ENCODE peak calls at places on chromosomes 4 and X, in five cellular contexts. One of them, this sample, is unnamed.

GRCh38 chr4:140943486-140943885 is 187.3 kb upstream of the TBC1D9 start:
- DNase-seq in type B pancreatic cell: no peak
- DNase-seq in heart left ventricle: no peak
- DNase-seq in LoVo: no peak
- DNase-seq in stimulated activated CD8-positive, alpha-beta memory T cell treated with anti-CD3 and anti-CD28 coated beads, Interleukin-7, amount 100 ng/mL, for 1 hour: no peak
- DNase-seq in this sample: no peak

GRCh38 chr4:10095296-10095991 is 21.2 kb downstream of the WDR1 start:
- DNase-seq in stimulated activated CD8-positive, alpha-beta memory T cell treated with anti-CD3 and anti-CD28 coated beads, Interleukin-7, amount 100 ng/mL, for 1 hour: no peak
- DNase-seq in heart left ventricle: no peak
- DNase-seq in LoVo: no peak
- DNase-seq in type B pancreatic cell: no peak
- DNase-seq in this sample: no peak

GRCh38 chr4:165542476-165542875 is 163.7 kb downstream of the CPE start:
- DNase-seq in stimulated activated CD8-positive, alpha-beta memory T cell treated with anti-CD3 and anti-CD28 coated beads, Interleukin-7, amount 100 ng/mL, for 1 hour: no peak
- DNase-seq in type B pancreatic cell: no peak
- DNase-seq in heart left ventricle: no peak
- DNase-seq in LoVo: no peak
- DNase-seq in this sample: no peak

GRCh38 chr4:187550256-187550950 is 445.2 kb upstream of the ZFP42 start:
- DNase-seq in type B pancreatic cell: no peak
- DNase-seq in stimulated activated CD8-positive, alpha-beta memory T cell treated with anti-CD3 and anti-CD28 coated beads, Interleukin-7, amount 100 ng/mL, for 1 hour: no peak
- DNase-seq in heart left ventricle: no peak
- DNase-seq in LoVo: no peak
- DNase-seq in this sample: no peak

GRCh38 chr4:64551125-64551524 is 141.9 kb upstream of the TECRL start:
- DNase-seq in stimulated activated CD8-positive, alpha-beta memory T cell treated with anti-CD3 and anti-CD28 coated beads, Interleukin-7, amount 100 ng/mL, for 1 hour: no peak
- DNase-seq in heart left ventricle: no peak
- DNase-seq in type B pancreatic cell: no peak
- DNase-seq in LoVo: no peak
- DNase-seq in this sample: no peak

GRCh38 chr4:128357286-128357685 is 69.7 kb upstream of the PGRMC2 start:
- DNase-seq in stimulated activated CD8-positive, alpha-beta memory T cell treated with anti-CD3 and anti-CD28 coated beads, Interleukin-7, amount 100 ng/mL, for 1 hour: no peak
- DNase-seq in type B pancreatic cell: no peak
- DNase-seq in LoVo: no peak
- DNase-seq in heart left ventricle: no peak
- DNase-seq in this sample: no peak

GRCh38 chrX:68894142-68894512 is 65.3 kb downstream of the EFNB1 start:
- DNase-seq in stimulated activated CD8-positive, alpha-beta memory T cell treated with anti-CD3 and anti-CD28 coated beads, Interleukin-7, amount 100 ng/mL, for 1 hour: no peak
- DNase-seq in heart left ventricle: no peak
- DNase-seq in LoVo: no peak
- DNase-seq in type B pancreatic cell: no peak
- DNase-seq in this sample: no peak

GRCh38 chr4:87093443-87094123 is 126.8 kb downstream of the KLHL8 start:
- DNase-seq in type B pancreatic cell: no peak
- DNase-seq in heart left ventricle: no peak
- DNase-seq in LoVo: peak; percentile 39
- DNase-seq in stimulated activated CD8-positive, alpha-beta memory T cell treated with anti-CD3 and anti-CD28 coated beads, Interleukin-7, amount 100 ng/mL, for 1 hour: peak; percentile 6
- DNase-seq in this sample: peak; percentile 56

GRCh38 chrX:781216-782211 is 150.9 kb downstream of the SHOX start:
- DNase-seq in type B pancreatic cell: no peak
- DNase-seq in heart left ventricle: no peak
- DNase-seq in stimulated activated CD8-positive, alpha-beta memory T cell treated with anti-CD3 and anti-CD28 coated beads, Interleukin-7, amount 100 ng/mL, for 1 hour: no peak
- DNase-seq in LoVo: no peak
- DNase-seq in this sample: no peak

GRCh38 chrX:19382500-19383145 is 38.9 kb downstream of the PDHA1 start:
- DNase-seq in LoVo: no peak
- DNase-seq in stimulated activated CD8-positive, alpha-beta memory T cell treated with anti-CD3 and anti-CD28 coated beads, Interleukin-7, amount 100 ng/mL, for 1 hour: no peak
- DNase-seq in type B pancreatic cell: no peak
- DNase-seq in heart left ventricle: peak; percentile 29
- DNase-seq in this sample: peak; percentile 14

GRCh38 chrX:10189317-10190268 is 32.8 kb downstream of the CLCN4 start:
- DNase-seq in heart left ventricle: peak; percentile 66
- DNase-seq in stimulated activated CD8-positive, alpha-beta memory T cell treated with anti-CD3 and anti-CD28 coated beads, Interleukin-7, amount 100 ng/mL, for 1 hour: peak; percentile 64
- DNase-seq in LoVo: peak; percentile 32
- DNase-seq in type B pancreatic cell: peak; percentile 82
- DNase-seq in this sample: peak; percentile 57

GRCh38 chr4:98327694-98328093 is 66.5 kb downstream of the RAP1GDS1 start:
- DNase-seq in stimulated activated CD8-positive, alpha-beta memory T cell treated with anti-CD3 and anti-CD28 coated beads, Interleukin-7, amount 100 ng/mL, for 1 hour: no peak
- DNase-seq in type B pancreatic cell: no peak
- DNase-seq in heart left ventricle: no peak
- DNase-seq in LoVo: no peak
- DNase-seq in this sample: no peak

GRCh38 chr4:56613101-56613862 is 67.8 kb downstream of the HOPX start:
- DNase-seq in LoVo: peak; percentile 4
- DNase-seq in stimulated activated CD8-positive, alpha-beta memory T cell treated with anti-CD3 and anti-CD28 coated beads, Interleukin-7, amount 100 ng/mL, for 1 hour: no peak
- DNase-seq in heart left ventricle: no peak
- DNase-seq in type B pancreatic cell: no peak
- DNase-seq in this sample: peak; percentile 5

GRCh38 chr4:2125831-2126230 is 66.7 kb downstream of the NAT8L start:
- DNase-seq in LoVo: no peak
- DNase-seq in heart left ventricle: no peak
- DNase-seq in stimulated activated CD8-positive, alpha-beta memory T cell treated with anti-CD3 and anti-CD28 coated beads, Interleukin-7, amount 100 ng/mL, for 1 hour: no peak
- DNase-seq in type B pancreatic cell: no peak
- DNase-seq in this sample: no peak

GRCh38 chr4:7261174-7261573 is 68.8 kb downstream of the SORCS2 start:
- DNase-seq in stimulated activated CD8-positive, alpha-beta memory T cell treated with anti-CD3 and anti-CD28 coated beads, Interleukin-7, amount 100 ng/mL, for 1 hour: no peak
- DNase-seq in type B pancreatic cell: no peak
- DNase-seq in heart left ventricle: no peak
- DNase-seq in LoVo: no peak
- DNase-seq in this sample: no peak

GRCh38 chrX:39819921-39820849 is 277.6 kb downstream of the BCOR start:
- DNase-seq in stimulated activated CD8-positive, alpha-beta memory T cell treated with anti-CD3 and anti-CD28 coated beads, Interleukin-7, amount 100 ng/mL, for 1 hour: no peak
- DNase-seq in LoVo: no peak
- DNase-seq in heart left ventricle: no peak
- DNase-seq in type B pancreatic cell: no peak
- DNase-seq in this sample: no peak

GRCh38 chrX:119870626-119871131 is 854 bp downstream of the RNF113A start:
- DNase-seq in LoVo: no peak
- DNase-seq in heart left ventricle: no peak
- DNase-seq in type B pancreatic cell: no peak
- DNase-seq in stimulated activated CD8-positive, alpha-beta memory T cell treated with anti-CD3 and anti-CD28 coated beads, Interleukin-7, amount 100 ng/mL, for 1 hour: no peak
- DNase-seq in this sample: peak; percentile 11

GRCh38 chr4:99002274-99002673 is 6.8 kb downstream of the METAP1 start:
- DNase-seq in heart left ventricle: no peak
- DNase-seq in type B pancreatic cell: no peak
- DNase-seq in stimulated activated CD8-positive, alpha-beta memory T cell treated with anti-CD3 and anti-CD28 coated beads, Interleukin-7, amount 100 ng/mL, for 1 hour: no peak
- DNase-seq in LoVo: no peak
- DNase-seq in this sample: no peak

GRCh38 chrX:24696241-24696640 is 2.5 kb downstream of the POLA1 start:
- DNase-seq in heart left ventricle: no peak
- DNase-seq in stimulated activated CD8-positive, alpha-beta memory T cell treated with anti-CD3 and anti-CD28 coated beads, Interleukin-7, amount 100 ng/mL, for 1 hour: no peak
- DNase-seq in type B pancreatic cell: no peak
- DNase-seq in LoVo: no peak
- DNase-seq in this sample: no peak

GRCh38 chr4:110615366-110616161 is 7.3 kb downstream of the PITX2 start:
- DNase-seq in stimulated activated CD8-positive, alpha-beta memory T cell treated with anti-CD3 and anti-CD28 coated beads, Interleukin-7, amount 100 ng/mL, for 1 hour: no peak
- DNase-seq in type B pancreatic cell: no peak
- DNase-seq in heart left ventricle: no peak
- DNase-seq in LoVo: no peak
- DNase-seq in this sample: no peak

GRCh38 chr4:75990129-75990528 is 616 bp downstream of the SDAD1 start:
- DNase-seq in stimulated activated CD8-positive, alpha-beta memory T cell treated with anti-CD3 and anti-CD28 coated beads, Interleukin-7, amount 100 ng/mL, for 1 hour: no peak
- DNase-seq in type B pancreatic cell: no peak
- DNase-seq in heart left ventricle: no peak
- DNase-seq in LoVo: no peak
- DNase-seq in this sample: peak; percentile 3

GRCh38 chrX:45508459-45508858 is 307.8 kb upstream of the DIPK2B start:
- DNase-seq in stimulated activated CD8-positive, alpha-beta memory T cell treated with anti-CD3 and anti-CD28 coated beads, Interleukin-7, amount 100 ng/mL, for 1 hour: no peak
- DNase-seq in LoVo: no peak
- DNase-seq in heart left ventricle: no peak
- DNase-seq in type B pancreatic cell: no peak
- DNase-seq in this sample: no peak

GRCh38 chr4:25943312-25943711 is 29.3 kb downstream of the SMIM20 start:
- DNase-seq in type B pancreatic cell: no peak
- DNase-seq in heart left ventricle: peak; percentile 61
- DNase-seq in stimulated activated CD8-positive, alpha-beta memory T cell treated with anti-CD3 and anti-CD28 coated beads, Interleukin-7, amount 100 ng/mL, for 1 hour: no peak
- DNase-seq in LoVo: no peak
- DNase-seq in this sample: no peak

This sample was measured in HepG2.